ENCODE peak calls at places on chromosomes 6 and 20, in nine cellular contexts. D is tibial artery; M is NB4; C is BJ; B is pancreas; F is CD8-positive, alpha-beta T cell; H is BE2C; U is cardiac muscle cell; E is endothelial cell of umbilical vein. A is an unnamed sample.

GRCh38 chr6:154164397-154164796 is 125.4 kb downstream of the OPRM1 start:
- DNase-seq in D (peak; percentile 82), M (no peak), C (no peak), B (peak; percentile 16), F (no peak), H (no peak), U (no peak), E (peak; percentile 57), A (peak; percentile 65)

GRCh38 chr6:25257686-25258348 is 21.4 kb upstream of the CARMIL1 start:
- DNase-seq in D (no peak), M (no peak), C (no peak), B (no peak), F (no peak), H (no peak), U (no peak), E (no peak), A (no peak)

GRCh38 chr6:111957623-111958315 is 84.5 kb upstream of the FYN start:
- DNase-seq in D (no peak), M (no peak), C (no peak), B (no peak), F (no peak), H (peak; percentile 15), U (peak; percentile 59), E (no peak), A (no peak)

GRCh38 chr6:166490671-166491500 is 95.6 kb downstream of the RAMACL start:
- DNase-seq in D (peak; percentile 29), M (no peak), C (no peak), B (no peak), F (no peak), H (peak; percentile 88), U (no peak), E (peak; percentile 80), A (no peak)

GRCh38 chr6:107202876-107203468 is 87.7 kb upstream of the BEND3 start:
- DNase-seq in D (no peak), M (no peak), C (no peak), B (no peak), F (no peak), H (no peak), U (no peak), E (no peak), A (peak; percentile 37)

GRCh38 chr20:46129955-46130481 is 11.9 kb downstream of the CD40 start:
- DNase-seq in D (no peak), M (no peak), C (no peak), B (no peak), F (no peak), H (no peak), U (peak; percentile 57), E (no peak), A (no peak)

GRCh38 chr6:166119116-166119911 is 48.3 kb downstream of the TBXT start:
- DNase-seq in D (no peak), M (no peak), C (no peak), B (no peak), F (no peak), H (no peak), U (no peak), E (no peak), A (no peak)

GRCh38 chr6:40788661-40789111 is 201.5 kb upstream of the LRFN2 start:
- DNase-seq in D (no peak), M (no peak), C (no peak), B (peak; percentile 15), F (peak; percentile 16), H (peak; percentile 46), U (peak; percentile 9), E (peak; percentile 59), A (no peak)

GRCh38 chr20:60465439-60465838 is 507.2 kb downstream of the CDH26 start:
- DNase-seq in D (no peak), M (no peak), C (no peak), B (no peak), F (no peak), H (no peak), U (no peak), E (no peak), A (no peak)

GRCh38 chr20:60465993-60466682 is 507.9 kb downstream of the CDH26 start:
- DNase-seq in D (no peak), M (no peak), C (no peak), B (no peak), F (no peak), H (no peak), U (no peak), E (no peak), A (no peak)

GRCh38 chr20:60459212-60459611 is 501.0 kb downstream of the CDH26 start:
- DNase-seq in D (no peak), M (no peak), C (no peak), B (no peak), F (no peak), H (no peak), U (peak; percentile 84), E (no peak), A (no peak)

GRCh38 chr20:60463798-60464197 is 505.6 kb downstream of the CDH26 start:
- DNase-seq in D (no peak), M (no peak), C (no peak), B (no peak), F (no peak), H (no peak), U (no peak), E (no peak), A (no peak)

GRCh38 chr20:60461993-60462392 is 503.8 kb downstream of the CDH26 start:
- DNase-seq in D (no peak), M (no peak), C (no peak), B (no peak), F (no peak), H (no peak), U (no peak), E (no peak), A (no peak)
- H3K4me3 ChIP-seq in D (no peak overlapping the region), M (no peak overlapping the region), C (no peak overlapping the region), B (no peak overlapping the region), F (no peak overlapping the region), H (no peak overlapping the region), U (no peak overlapping the region), E (no peak overlapping the region), A (no peak overlapping the region)

GRCh38 chr6:137949686-137950390 is 82.8 kb downstream of the TNFAIP3 start:
- DNase-seq in D (no peak), M (no peak), C (no peak), B (no peak), F (no peak), H (no peak), U (no peak), E (no peak), A (no peak)

GRCh38 chr6:137952247-137952646 is 85.2 kb downstream of the TNFAIP3 start:
- DNase-seq in D (no peak), M (no peak), C (no peak), B (no peak), F (no peak), H (no peak), U (no peak), E (no peak), A (no peak)

GRCh38 chr6:137950581-137950980 is 83.5 kb downstream of the TNFAIP3 start:
- DNase-seq in D (no peak), M (no peak), C (no peak), B (no peak), F (no peak), H (no peak), U (no peak), E (no peak), A (no peak)

GRCh38 chr6:137954253-137954652 is 87.2 kb downstream of the TNFAIP3 start:
- DNase-seq in D (no peak), M (no peak), C (no peak), B (no peak), F (no peak), H (no peak), U (no peak), E (no peak), A (no peak)

DNA sequence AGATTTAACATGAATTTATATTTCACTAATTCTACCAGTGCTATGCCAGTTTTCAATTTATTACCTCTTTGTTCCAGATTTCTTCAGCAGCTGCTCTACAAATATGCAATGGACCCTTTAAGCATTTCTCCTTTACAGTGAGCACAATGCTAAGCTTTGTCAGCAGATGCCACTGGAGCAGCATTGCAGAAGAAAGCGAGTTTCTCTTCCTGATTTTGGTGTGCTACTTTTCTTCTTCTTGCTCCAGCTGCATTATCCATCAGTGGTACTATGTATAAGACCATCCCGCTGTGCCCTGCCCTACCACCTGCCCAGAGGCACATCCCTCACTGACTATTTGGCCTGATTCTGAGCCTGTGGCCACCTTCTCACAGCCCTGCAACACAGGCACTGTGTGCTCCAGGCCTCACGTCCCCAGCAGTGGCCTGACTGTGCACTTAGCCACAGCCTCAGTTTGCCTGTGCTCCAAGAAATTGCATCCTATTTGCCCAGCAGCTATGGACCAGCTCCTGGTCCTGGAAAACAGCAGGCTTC is 84.1 kb downstream of the TNFAIP3 start:
- DNase-seq in D (no peak), M (peak; percentile 54), C (no peak), B (no peak), F (no peak), H (no peak), U (no peak), E (no peak), A (no peak)
- TF ChIP-seq CTCF in D (no peak), M (no peak), C (no peak), B (no peak), F (no peak), H (no peak), U (no peak), E (no peak), A (no peak)

DNA sequence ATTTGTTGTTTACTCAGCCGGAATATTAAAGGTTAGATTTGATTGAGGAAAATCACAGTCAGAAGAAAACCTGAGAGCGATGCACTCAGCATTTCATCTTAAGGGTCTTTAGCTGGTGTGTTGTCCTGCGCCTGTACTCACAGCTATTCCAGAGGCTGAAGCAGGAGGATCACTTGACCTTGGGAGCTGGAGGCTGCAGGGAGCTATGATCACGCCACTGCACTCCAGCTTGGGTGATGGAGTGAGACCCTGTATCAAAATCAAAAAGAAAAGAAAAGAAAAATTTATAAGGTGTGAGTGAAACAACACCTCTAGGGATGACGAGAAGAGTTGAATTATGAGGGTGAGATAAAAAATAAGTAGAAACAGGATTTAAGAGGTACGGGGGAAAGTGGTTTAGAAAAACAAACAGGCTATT is 165.0 kb downstream of the TRIM27 start:
- DNase-seq in D (no peak), M (no peak), C (no peak), B (no peak), F (no peak), H (no peak), U (no peak), E (no peak), A (no peak)
- H3K4me3 ChIP-seq in D (no peak overlapping the region), M (peak overlapping the region; percentile 79), C (no peak overlapping the region), B (no peak overlapping the region), F (no peak overlapping the region), H (peak overlapping the region; percentile 64), U (no peak overlapping the region), E (no peak overlapping the region), A (no peak overlapping the region)

DNA sequence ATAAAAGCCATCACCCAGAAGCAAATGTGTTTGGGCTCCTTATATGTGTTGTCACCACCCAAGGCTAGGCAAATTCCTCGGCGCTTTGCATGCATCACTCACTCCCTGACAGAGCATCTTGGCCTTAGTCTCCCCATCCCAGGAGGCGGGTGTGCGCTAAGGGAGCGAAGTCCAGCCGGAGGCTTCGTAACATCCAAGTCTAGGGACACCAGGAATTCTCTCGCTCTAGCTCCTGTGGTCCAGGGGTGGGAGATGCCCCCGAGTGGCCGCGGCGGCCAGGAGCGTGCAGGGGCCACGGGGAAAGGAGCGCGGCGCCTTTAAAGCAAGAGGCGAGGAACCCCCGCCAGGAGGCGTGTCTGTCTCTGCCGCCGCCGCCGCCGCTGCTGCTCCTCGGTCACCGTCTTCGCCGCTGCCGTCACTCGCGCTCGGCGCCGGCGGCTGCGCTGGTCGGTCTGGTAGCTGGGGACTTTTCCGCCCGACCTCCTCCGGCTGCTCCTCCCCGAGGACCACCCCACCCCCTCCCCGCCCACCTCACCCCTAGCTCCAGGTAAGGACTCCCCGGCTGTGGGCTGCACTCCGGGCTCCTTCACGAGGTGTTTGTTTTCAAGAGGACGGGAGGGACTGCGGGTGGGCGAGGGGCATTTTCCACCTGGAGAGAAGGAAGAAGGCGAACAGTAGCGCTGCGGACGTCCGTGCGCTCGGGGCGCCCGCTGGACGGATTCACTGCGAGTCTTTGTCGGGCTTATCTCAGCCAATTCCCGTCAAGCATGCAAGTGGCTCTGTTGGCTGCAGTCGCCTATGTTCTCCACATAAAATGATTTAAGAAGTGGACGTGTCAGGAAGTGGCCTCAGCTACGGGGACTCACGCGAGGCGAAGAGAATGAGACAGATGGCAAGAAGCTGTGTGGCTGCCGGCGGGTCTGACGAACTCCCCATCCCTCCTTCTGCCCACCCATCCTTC is at the start of gene GRIK2:
- DNase-seq in D (no peak), M (peak; percentile 7), C (no peak), B (peak; percentile 46), F (no peak), H (peak; percentile 82), U (peak; percentile 78), E (peak; percentile 2), A (no peak)
- TF ChIP-seq CTCF in D (no peak), M (no peak), C (peak; percentile 49), B (no peak), F (no peak), H (peak; percentile 38), U (peak; percentile 47), E (no peak), A (no peak)